ENCODE peak calls at places on chromosomes 16 and 17, in six cellular contexts. V is BJ, P is RWPE1, Z is IMR-90, E is uterus, A is AG09319. W is an unnamed sample.

GRCh38 chr16:3842994-3843393 is 37.5 kb downstream of the CREBBP start:
- DNase-seq in V (no peak), P (no peak), Z (no peak), E (peak; percentile 31), A (peak; percentile 35), W (no peak)

GRCh38 chr17:78883533-78884131 is 19.4 kb downstream of the CEP295NL start:
- DNase-seq in V (peak; percentile 88), P (peak; percentile 95), Z (peak; percentile 97), E (peak; percentile 88), A (peak; percentile 88), W (peak; percentile 90)

GRCh38 chr16:3173892-3174617 is 13.9 kb upstream of the OR1F1 start:
- DNase-seq in V (no peak), P (no peak), Z (no peak), E (no peak), A (no peak), W (no peak)

GRCh38 chr17:41396340-41396739 is 1.1 kb downstream of the KRT31 start:
- DNase-seq in V (no peak), P (no peak), Z (no peak), E (no peak), A (no peak), W (no peak)

GRCh38 chr17:51590071-51590470 is 329.7 kb downstream of the UTP18 start:
- DNase-seq in V (no peak), P (no peak), Z (no peak), E (no peak), A (no peak), W (no peak)

GRCh38 chr16:66741131-66741900 is 10.1 kb downstream of the DYNC1LI2 start:
- DNase-seq in V (peak; percentile 86), P (peak; percentile 87), Z (peak; percentile 88), E (peak; percentile 88), A (peak; percentile 82), W (no peak)

GRCh38 chr17:27339198-27339835 is 45.4 kb downstream of the WSB1 start:
- DNase-seq in V (no peak), P (no peak), Z (no peak), E (no peak), A (no peak), W (no peak)

GRCh38 chr17:31393749-31394146 is 2.3 kb downstream of the RAB11FIP4 start:
- DNase-seq in V (no peak), P (no peak), Z (no peak), E (no peak), A (no peak), W (no peak)

GRCh38 chr17:57484081-57484666 is 227.9 kb downstream of the MSI2 start:
- DNase-seq in V (no peak), P (no peak), Z (peak; percentile 43), E (no peak), A (peak; percentile 23), W (no peak)

GRCh38 chr17:73427198-73427597 is 115.4 kb upstream of the CDC42EP4 start:
- DNase-seq in V (no peak), P (no peak), Z (no peak), E (no peak), A (no peak), W (no peak)

GRCh38 chr16:9033125-9033830 is 58.2 kb upstream of the HAPSTR1 start:
- DNase-seq in V (no peak), P (peak; percentile 64), Z (peak; percentile 71), E (no peak), A (no peak), W (no peak)

GRCh38 chr16:88534731-88535141 is 35.5 kb upstream of the ZC3H18 start:
- DNase-seq in V (no peak), P (peak; percentile 41), Z (peak; percentile 29), E (no peak), A (no peak), W (no peak)

GRCh38 chr16:9048302-9048700 is 43.1 kb upstream of the HAPSTR1 start:
- DNase-seq in V (no peak), P (no peak), Z (peak; percentile 34), E (no peak), A (no peak), W (no peak)

GRCh38 chr17:77952368-77952767 is 6.1 kb upstream of the TNRC6C start:
- DNase-seq in V (no peak), P (no peak), Z (no peak), E (no peak), A (no peak), W (no peak)

GRCh38 chr16:16036359-16036792 is 87.0 kb downstream of the ABCC1 start:
- DNase-seq in V (no peak), P (no peak), Z (no peak), E (no peak), A (no peak), W (no peak)

GRCh38 chr17:82479602-82480001 is 21.1 kb downstream of the NARF start:
- DNase-seq in V (no peak), P (no peak), Z (no peak), E (no peak), A (no peak), W (no peak)

GRCh38 chr17:32869345-32870026 is 7.4 kb downstream of the MYO1D start:
- DNase-seq in V (no peak), P (no peak), Z (no peak), E (no peak), A (no peak), W (no peak)

GRCh38 chr17:78475211-78475610 is 96.8 kb downstream of the PGS1 start:
- DNase-seq in V (no peak), P (no peak), Z (no peak), E (no peak), A (no peak), W (no peak)

GRCh38 chr17:72502111-72502939 is 381.5 kb downstream of the SOX9 start:
- DNase-seq in V (no peak), P (no peak), Z (peak; percentile 64), E (no peak), A (no peak), W (no peak)

GRCh38 chr17:20825539-20825938 is 217.3 kb downstream of the USP22 start:
- DNase-seq in V (no peak), P (no peak), Z (no peak), E (no peak), A (no peak), W (no peak)

GRCh38 chr16:972316-973002 is 1.7 kb upstream of the LMF1 start:
- DNase-seq in V (no peak), P (no peak), Z (no peak), E (no peak), A (no peak), W (no peak)

GRCh38 chr17:75159196-75160031 is 5.1 kb upstream of the JPT1 start:
- DNase-seq in V (no peak), P (peak; percentile 57), Z (peak; percentile 78), E (no peak), A (no peak), W (no peak)

GRCh38 chr16:30416624-30417298 is 9.4 kb downstream of the ZNF771 start:
- DNase-seq in V (no peak), P (no peak), Z (no peak), E (no peak), A (no peak), W (no peak)

GRCh38 chr16:77592021-77592420 is 130.3 kb upstream of the NUDT7 start:
- DNase-seq in V (no peak), P (no peak), Z (no peak), E (no peak), A (no peak), W (no peak)

GRCh38 chr16:2520784-2521577 is 810 bp downstream of the AMDHD2 start:
- DNase-seq in V (no peak), P (peak; percentile 86), Z (no peak), E (peak; percentile 21), A (no peak), W (peak; percentile 61)

GRCh38 chr17:35972066-35972465 is 9.2 kb downstream of the CCL16 start:
- DNase-seq in V (no peak), P (no peak), Z (no peak), E (no peak), A (no peak), W (no peak)

GRCh38 chr16:48852955-48853354 is 243.0 kb upstream of the N4BP1 start:
- DNase-seq in V (no peak), P (no peak), Z (no peak), E (no peak), A (no peak), W (no peak)

GRCh38 chr17:49359990-49360795 is 1.9 kb downstream of the ZNF652 start:
- DNase-seq in V (no peak), P (no peak), Z (no peak), E (no peak), A (no peak), W (no peak)

GRCh38 chr17:35295686-35296085 is 52.8 kb downstream of the SLFN5 start:
- DNase-seq in V (no peak), P (no peak), Z (no peak), E (no peak), A (no peak), W (no peak)

GRCh38 chr16:22353188-22353919 is 21.1 kb downstream of the CDR2 start:
- DNase-seq in V (peak; percentile 86), P (peak; percentile 32), Z (peak; percentile 89), E (no peak), A (no peak), W (peak; percentile 56)

GRCh38 chr17:41687828-41688640 is 651 bp upstream of the EIF1 start:
- DNase-seq in V (no peak), P (peak; percentile 37), Z (peak; percentile 15), E (peak; percentile 58), A (no peak), W (no peak)

GRCh38 chr17:71068351-71068750 is 899.0 kb downstream of the KCNJ2 start:
- DNase-seq in V (no peak), P (no peak), Z (peak; percentile 20), E (no peak), A (no peak), W (no peak)
- TF ChIP-seq CTCF in V (no peak), P (no peak), Z (no peak), E (no peak), A (no peak), W (no peak)

DNA sequence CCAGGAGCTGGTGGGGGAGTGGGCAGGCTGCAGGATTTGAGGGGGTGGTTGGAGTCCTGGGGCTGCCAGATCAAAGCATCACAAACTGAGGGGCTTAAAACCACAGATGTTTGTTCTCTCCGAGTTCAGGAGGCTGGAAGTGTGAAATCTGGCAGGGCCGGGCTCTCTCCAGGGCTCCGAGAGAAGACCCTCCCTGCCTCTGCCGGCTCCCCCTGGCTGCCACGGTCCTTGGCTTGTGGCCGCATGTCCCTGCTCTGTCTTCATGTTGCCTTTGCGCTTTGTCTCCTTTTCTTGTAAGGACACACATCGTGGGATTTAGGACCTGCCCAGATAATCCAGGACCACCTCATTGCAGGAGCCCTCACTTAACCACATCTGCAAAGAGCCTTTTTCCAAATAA is 139.8 kb upstream of the GSE1 start:
- DNase-seq in V (no peak), P (no peak), Z (no peak), E (no peak), A (no peak), W (no peak)
- TF ChIP-seq CTCF in V (peak; percentile 1), P (no peak), Z (no peak), E (no peak), A (no peak), W (no peak)

GRCh38 chr17:76388966-76389888 is 4.8 kb downstream of the SPHK1 start:
- DNase-seq in V (no peak), P (no peak), Z (no peak), E (no peak), A (no peak), W (no peak)
- TF ChIP-seq CTCF in V (no peak), P (no peak), Z (peak; percentile 14), E (no peak), A (no peak), W (no peak)

DNA sequence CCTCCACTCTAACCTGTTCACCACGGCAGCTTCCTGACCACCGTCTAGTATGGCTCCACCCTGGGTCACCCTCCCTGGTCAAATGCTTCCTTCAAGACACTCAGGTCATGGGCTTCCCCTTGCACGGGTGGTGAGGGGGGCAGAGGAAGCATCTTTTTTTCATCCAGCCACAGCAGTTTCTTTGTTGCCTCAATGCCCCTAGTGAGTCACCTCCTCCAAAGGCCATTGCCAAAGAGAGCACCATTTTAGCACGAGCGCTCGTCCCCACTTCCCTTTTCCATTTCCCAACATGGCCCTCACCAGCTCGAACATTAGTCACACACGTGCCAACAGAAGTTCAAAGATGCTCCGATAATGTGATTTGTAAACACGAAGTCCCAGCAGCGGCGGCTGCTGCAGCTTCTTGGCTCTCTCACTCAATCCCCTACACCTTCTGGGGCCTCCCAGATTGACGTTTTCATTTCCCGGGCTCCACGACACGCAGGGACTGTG is 134.6 kb downstream of the GAS7 start:
- DNase-seq in V (no peak), P (no peak), Z (peak; percentile 31), E (peak; percentile 19), A (no peak), W (peak; percentile 97)
- TF ChIP-seq CTCF in V (no peak), P (no peak), Z (no peak), E (no peak), A (no peak), W (no peak)